ENCODE peak calls at places on chromosomes 12 and 14, in five cellular contexts. B is GM23248; V is effector memory CD4-positive, alpha-beta T cell; I is lower lobe of right lung; U is A549. K is an unnamed sample. For H3K4me1, the result is how much of the 10 kb centered on the place peaks cover.

GRCh38 chr12:118052324-118053070 is 8.5 kb downstream of the WSB2 start:
- DNase-seq in B (peak), V (no peak), I (peak), U (peak), K (peak)

GRCh38 chr14:101442451-101442850 is 118.8 kb upstream of the DIO3 start:
- DNase-seq in B (no peak), V (peak), I (no peak), U (no peak), K (no peak)

GRCh38 chr14:101584049-101584859 is 23.0 kb downstream of the DIO3 start:
- DNase-seq in B (peak), V (no peak), I (no peak), U (no peak), K (peak)

GRCh38 chr12:64088431-64089349 is 133.4 kb downstream of the KICS2 start:
- DNase-seq in B (peak), V (no peak), I (no peak), U (peak), K (peak)

GRCh38 chr12:60501124-60501729 is 905.4 kb downstream of the SLC16A7 start:
- DNase-seq in B (peak), V (no peak), I (no peak), U (no peak), K (no peak)

GRCh38 chr14:38578278-38578681 is 322.4 kb upstream of the CLEC14A start:
- DNase-seq in B (peak), V (no peak), I (no peak), U (no peak), K (peak)

GRCh38 chr14:36767603-36768281 is 106.1 kb downstream of the PAX9 start:
- DNase-seq in B (peak), V (no peak), I (no peak), U (no peak), K (no peak)

GRCh38 chr14:99899578-99900178 is 106.5 kb downstream of the EML1 start:
- DNase-seq in B (peak), V (no peak), I (no peak), U (peak), K (no peak)

GRCh38 chr14:84208451-84208850 is 1321.5 kb upstream of the FLRT2 start:
- DNase-seq in B (no peak), V (no peak), I (no peak), U (no peak), K (no peak)

GRCh38 chr12:93243689-93244513 is 133.8 kb upstream of the NUDT4 start:
- DNase-seq in B (peak), V (no peak), I (no peak), U (peak), K (no peak)

GRCh38 chr14:75648066-75648838 is 12.4 kb downstream of the ERG28 start:
- DNase-seq in B (peak), V (no peak), I (peak), U (peak), K (peak)

GRCh38 chr12:94987806-94988205 is 15.7 kb downstream of the NDUFA12 start:
- DNase-seq in B (no peak), V (no peak), I (no peak), U (no peak), K (no peak)

GRCh38 chr12:332581-333205 is 56.4 kb downstream of the KDM5A start:
- DNase-seq in B (peak), V (no peak), I (no peak), U (no peak), K (no peak)

GRCh38 chr14:104723651-104724406 is at the start of gene ADSS1:
- DNase-seq in B (peak), V (peak), I (peak), U (peak), K (peak)

GRCh38 chr12:50166776-50167025 is 468 bp downstream of the CERS5 start:
- DNase-seq in B (peak), V (no peak), I (peak), U (no peak), K (no peak)

GRCh38 chr14:70646705-70647104 is 5.0 kb downstream of the TTC9 start:
- DNase-seq in B (no peak), V (no peak), I (no peak), U (no peak), K (no peak)

GRCh38 chr12:54298904-54299303 is 1.9 kb downstream of the NFE2 start:
- DNase-seq in B (no peak), V (no peak), I (no peak), U (no peak), K (no peak)
- H3K27ac ChIP-seq in B (no peak), V (no peak), I (no peak), U (no peak), K (no peak)

DNA sequence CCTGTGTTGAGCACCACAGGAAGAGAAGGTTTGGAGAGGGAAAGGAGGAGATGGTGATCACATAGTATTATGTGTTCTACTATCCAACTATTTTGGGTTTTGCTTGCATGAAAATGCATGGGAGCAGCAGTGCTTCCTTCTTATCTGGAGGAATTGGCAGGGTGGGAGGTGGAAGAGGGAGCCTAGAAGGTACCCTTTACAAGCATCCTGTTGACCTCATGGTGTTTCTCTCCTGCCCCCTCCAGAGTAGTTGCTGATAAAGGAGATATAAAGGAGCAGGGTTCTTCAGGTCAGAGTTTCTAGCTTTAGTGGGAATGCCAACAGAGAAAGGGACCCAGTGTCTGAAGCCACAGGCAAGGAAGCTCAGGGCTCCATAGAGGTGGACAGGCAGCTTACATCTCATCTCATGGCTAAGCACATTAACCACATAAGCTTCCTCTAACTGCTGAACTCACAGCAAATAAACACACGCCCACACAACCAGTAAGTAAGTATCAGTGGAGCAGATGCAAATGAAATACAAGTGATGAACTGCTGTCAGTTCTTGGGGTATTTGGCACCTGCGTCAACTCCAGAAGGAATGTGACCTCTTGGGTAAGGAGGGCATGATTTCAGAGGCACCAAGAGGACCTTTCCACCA is 174.2 kb upstream of the SLC38A2 start:
- DNase-seq in B (peak), V (no peak), I (no peak), U (no peak), K (no peak)
- H3K4me1 ChIP-seq in B (under half), V (under half), I (under half), U (under half), K (under half)

GRCh38 chr12:30578426-30578825 is 117.2 kb downstream of the IPO8 start:
- DNase-seq in B (no peak), V (no peak), I (no peak), U (no peak), K (no peak)

GRCh38 chr12:30585877-30586276 is 109.8 kb downstream of the IPO8 start:
- DNase-seq in B (no peak), V (no peak), I (no peak), U (no peak), K (no peak)

GRCh38 chr12:30587782-30588181 is 107.9 kb downstream of the IPO8 start:
- DNase-seq in B (no peak), V (no peak), I (no peak), U (no peak), K (no peak)

DNA sequence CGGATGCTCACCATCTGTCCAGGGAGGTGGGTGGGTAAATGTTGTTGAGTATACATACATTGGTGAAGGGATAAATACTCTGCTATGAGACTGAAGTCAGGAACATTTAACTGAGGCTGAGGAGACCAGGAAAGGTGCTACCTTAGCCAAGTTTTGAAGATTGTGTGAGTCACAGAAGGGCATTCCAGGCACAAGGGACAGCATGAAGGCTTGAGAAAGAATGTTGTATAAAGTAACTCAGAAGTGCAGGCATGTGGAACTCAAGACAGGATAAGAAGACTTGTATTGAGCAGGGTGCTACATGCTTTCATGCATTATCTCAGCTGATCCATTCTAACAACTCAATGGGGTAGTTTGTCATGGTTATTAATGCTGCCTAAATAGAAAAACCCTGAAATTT is 112.7 kb downstream of the IPO8 start:
- DNase-seq in B (peak), V (no peak), I (no peak), U (no peak), K (no peak)
- H3K27ac ChIP-seq in B (no peak), V (no peak), I (no peak), U (no peak), K (no peak)

GRCh38 chr14:54653764-54654469 is 87.0 kb downstream of the SAMD4A start:
- DNase-seq in B (peak), V (no peak), I (no peak), U (peak), K (no peak)
- H3K4me1 ChIP-seq in B (half or more), V (under half), I (half or more), U (half or more), K (under half)

GRCh38 chr12:48862691-48863090 is 3.0 kb downstream of the RND1 start:
- DNase-seq in B (no peak), V (no peak), I (no peak), U (no peak), K (no peak)
- H3K27ac ChIP-seq in B (no peak), V (no peak), I (no peak), U (no peak), K (no peak)

DNA sequence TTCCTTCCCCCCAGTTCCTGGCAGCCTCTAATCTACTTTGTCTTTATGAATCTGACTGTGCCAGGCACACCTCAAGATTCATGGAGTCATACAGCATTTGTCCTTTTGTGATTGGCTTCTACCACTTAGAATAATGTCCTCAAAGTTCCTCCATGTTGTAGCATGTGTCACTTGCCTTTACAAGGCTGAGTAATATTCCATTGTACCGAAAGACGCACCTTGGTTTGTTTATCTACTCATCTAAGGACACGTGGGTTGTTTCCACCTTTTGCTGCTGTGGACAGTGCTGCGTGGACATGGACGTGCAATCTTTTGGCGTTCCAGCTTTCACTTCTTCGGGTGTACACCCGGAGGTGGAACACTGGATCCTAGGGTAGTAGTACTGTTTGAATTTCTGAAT is 33.5 kb downstream of the ANAPC7 start:
- DNase-seq in B (no peak), V (no peak), I (no peak), U (no peak), K (no peak)
- H3K4me1 ChIP-seq in B (under half), V (under half), I (under half), U (under half), K (under half)

GRCh38 chr12:131155131-131155530 is 201.4 kb downstream of the ADGRD1 start:
- DNase-seq in B (no peak), V (no peak), I (no peak), U (no peak), K (no peak)
- H3K27ac ChIP-seq in B (no peak), V (no peak), I (no peak), U (no peak), K (no peak)

GRCh38 chr14:77002335-77002734 is 26.2 kb downstream of the IRF2BPL start:
- DNase-seq in B (no peak), V (no peak), I (no peak), U (no peak), K (no peak)
- H3K4me1 ChIP-seq in B (under half), V (under half), I (half or more), U (under half), K (under half)